ENCODE peak calls at places on chromosomes 2 and 18, in five cellular contexts. V is head of caudate nucleus, P is GM04504, S is GDM1, R is anterior cingulate cortex. X is an unnamed sample.

GRCh38 chr18:77530732-77531131 is 281.1 kb downstream of the GALR1 start:
- DNase-seq in V (no peak), P (no peak), S (no peak), R (no peak), X (no peak)

GRCh38 chr2:101745711-101746694 is 48.5 kb downstream of the MAP4K4 start:
- DNase-seq in V (no peak), P (peak), S (no peak), R (no peak), X (peak)

GRCh38 chr2:124704056-124704644 is 679.1 kb downstream of the CNTNAP5 start:
- DNase-seq in V (no peak), P (no peak), S (no peak), R (no peak), X (no peak)

GRCh38 chr2:224870341-224870740 is 154.2 kb upstream of the CCDC195 start:
- DNase-seq in V (no peak), P (no peak), S (no peak), R (no peak), X (no peak)

GRCh38 chr2:161658259-161658658 is 34.0 kb downstream of the SLC4A10 start:
- DNase-seq in V (no peak), P (no peak), S (no peak), R (no peak), X (no peak)

GRCh38 chr2:59578349-59578748 is 975.1 kb downstream of the BCL11A start:
- DNase-seq in V (no peak), P (no peak), S (no peak), R (no peak), X (no peak)

GRCh38 chr2:7272180-7272579 is 355.0 kb downstream of the RNF144A start:
- DNase-seq in V (no peak), P (peak), S (no peak), R (no peak), X (no peak)

GRCh38 chr2:74768401-74768914 is 65.5 kb upstream of the HK2 start:
- DNase-seq in V (no peak), P (no peak), S (no peak), R (no peak), X (peak)

GRCh38 chr2:241540766-241541561 is 17.6 kb upstream of the BOK start:
- DNase-seq in V (peak), P (no peak), S (no peak), R (peak), X (peak)

GRCh38 chr2:192195548-192196418 is 1.1 kb upstream of the TMEFF2 start:
- DNase-seq in V (peak), P (no peak), S (peak), R (peak), X (peak)

X was measured in hepatic stellate cell.